ENCODE peak calls at places on chromosomes 5 and 9, in five cellular contexts. T, V, Q, P and M are unnamed samples.

GRCh38 chr9:127154390-127155191 is 32.2 kb upstream of the ANGPTL2 start:
- DNase-seq in T (no peak), V (no peak), Q (no peak), P (peak), M (no peak)

GRCh38 chr9:126150411-126151030 is 176.1 kb upstream of the MVB12B start:
- DNase-seq in T (no peak), V (peak), Q (no peak), P (no peak), M (no peak)

GRCh38 chr9:38058452-38059232 is 10.4 kb downstream of the SHB start:
- DNase-seq in T (no peak), V (no peak), Q (no peak), P (no peak), M (no peak)

GRCh38 chr9:33211695-33212393 is 28.1 kb upstream of the SPINK4 start:
- DNase-seq in T (peak), V (no peak), Q (no peak), P (no peak), M (no peak)

GRCh38 chr9:128082173-128082572 is 14.1 kb downstream of the SLC25A25 start:
- DNase-seq in T (peak), V (no peak), Q (no peak), P (no peak), M (no peak)

GRCh38 chr9:117249799-117250198 is 165.1 kb downstream of the ASTN2 start:
- DNase-seq in T (no peak), V (no peak), Q (no peak), P (no peak), M (no peak)

GRCh38 chr9:101705135-101705661 is 33.2 kb downstream of the GRIN3A start:
- DNase-seq in T (no peak), V (peak), Q (no peak), P (no peak), M (no peak)

GRCh38 chr5:116734717-116735072 is 160.1 kb upstream of the SEMA6A start:
- DNase-seq in T (no peak), V (no peak), Q (no peak), P (no peak), M (no peak)

GRCh38 chr5:96384353-96384752 is 48.7 kb downstream of the PCSK1 start:
- DNase-seq in T (peak), V (no peak), Q (peak), P (peak), M (peak)